ENCODE peak calls at places on chromosomes 7 and 10, in nine cellular contexts. Z is SJSA1, T is fibroblast of the aortic adventitia, C is H54, G is heart left ventricle, Y is left lung, V is astrocyte of the spinal cord, Q is EL, U is fibroblast of lung. P is an unnamed sample.
A peak's percentile ranks its signal among the peaks of the same experiment; 100 is the strongest.

GRCh38 chr7:96224682-96225081 is 97.2 kb downstream of the SLC25A13 start:
- DNase-seq in Z (no peak), T (no peak), C (no peak), G (no peak), Y (no peak), V (no peak), Q (no peak), U (no peak), P (peak; percentile 9)

GRCh38 chr10:49664842-49665355 is 14.6 kb upstream of the C10orf53 start:
- DNase-seq in Z (no peak), T (no peak), C (no peak), G (no peak), Y (no peak), V (no peak), Q (no peak), U (no peak), P (no peak)

GRCh38 chr7:88312061-88312663 is 5.5 kb upstream of the STEAP4 start:
- DNase-seq in Z (no peak), T (peak; percentile 63), C (no peak), G (peak; percentile 77), Y (no peak), V (peak; percentile 26), Q (no peak), U (peak; percentile 50), P (no peak)

GRCh38 chr7:117759950-117760640 is 113.1 kb downstream of the CTTNBP2 start:
- DNase-seq in Z (no peak), T (peak; percentile 87), C (no peak), G (no peak), Y (no peak), V (peak; percentile 10), Q (no peak), U (peak; percentile 50), P (no peak)

GRCh38 chr7:83065714-83066113 is 97.0 kb downstream of the PCLO start:
- DNase-seq in Z (no peak), T (no peak), C (no peak), G (no peak), Y (no peak), V (peak; percentile 4), Q (no peak), U (peak; percentile 16), P (no peak)

GRCh38 chr7:73631558-73631957 is 7.2 kb upstream of the MLXIPL start:
- DNase-seq in Z (no peak), T (no peak), C (no peak), G (no peak), Y (no peak), V (no peak), Q (no peak), U (no peak), P (no peak)

GRCh38 chr10:24926549-24926948 is 25.9 kb downstream of the PRTFDC1 start:
- DNase-seq in Z (no peak), T (no peak), C (no peak), G (no peak), Y (no peak), V (no peak), Q (no peak), U (no peak), P (no peak)

GRCh38 chr7:57204411-57204811 is 72.2 kb upstream of the ZNF479 start:
- DNase-seq in Z (peak; percentile 18), T (no peak), C (no peak), G (no peak), Y (no peak), V (no peak), Q (no peak), U (no peak), P (no peak)

GRCh38 chr10:43221419-43222293 is 45.2 kb downstream of the RASGEF1A start:
- DNase-seq in Z (no peak), T (no peak), C (no peak), G (no peak), Y (peak; percentile 64), V (no peak), Q (no peak), U (no peak), P (no peak)

GRCh38 chr10:17651891-17652290 is 7.9 kb downstream of the STAM start:
- DNase-seq in Z (no peak), T (peak; percentile 28), C (no peak), G (no peak), Y (no peak), V (no peak), Q (no peak), U (no peak), P (no peak)

P was measured in cerebellar cortex.